ENCODE peak calls at places on chromosomes 11 and 22, in eight cellular contexts. P, E, D, C, Y, O, G and N are unnamed samples.

GRCh38 chr11:1308745-1309497 is 511 bp downstream of the TOLLIP start:
- DNase-seq in P (peak), E (no peak), D (no peak), C (no peak), Y (peak), O (no peak), G (no peak), N (no peak)

GRCh38 chr11:77749232-77749631 is 71.3 kb downstream of the RSF1 start:
- DNase-seq in P (no peak), E (no peak), D (no peak), C (no peak), Y (no peak), O (no peak), G (no peak), N (no peak)

GRCh38 chr22:44351037-44351436 is 38.3 kb upstream of the SHISAL1 start:
- DNase-seq in P (no peak), E (no peak), D (no peak), C (no peak), Y (no peak), O (no peak), G (no peak), N (no peak)

GRCh38 chr11:9750551-9750950 is 86.7 kb downstream of the SWAP70 start:
- DNase-seq in P (no peak), E (no peak), D (no peak), C (no peak), Y (no peak), O (no peak), G (no peak), N (no peak)

GRCh38 chr11:9206496-9206895 is 58.7 kb downstream of the DENND5A start:
- DNase-seq in P (peak), E (no peak), D (peak), C (no peak), Y (no peak), O (no peak), G (no peak), N (peak)

GRCh38 chr11:66878554-66878953 is 21.7 kb downstream of the LRFN4 start:
- DNase-seq in P (no peak), E (no peak), D (peak), C (no peak), Y (no peak), O (no peak), G (no peak), N (no peak)

GRCh38 chr22:39405346-39406085 is 5.9 kb downstream of the TAB1 start:
- DNase-seq in P (peak), E (no peak), D (peak), C (no peak), Y (no peak), O (no peak), G (no peak), N (peak)

GRCh38 chr22:45019861-45020655 is 10.3 kb upstream of the PHF21B start:
- DNase-seq in P (no peak), E (no peak), D (no peak), C (no peak), Y (no peak), O (no peak), G (no peak), N (no peak)

GRCh38 chr22:31614781-31615480 is 47.1 kb downstream of the PISD start:
- DNase-seq in P (no peak), E (no peak), D (no peak), C (no peak), Y (no peak), O (no peak), G (no peak), N (no peak)

GRCh38 chr22:49247194-49247924 is 580.3 kb downstream of the BRD1 start:
- DNase-seq in P (no peak), E (no peak), D (no peak), C (no peak), Y (peak), O (no peak), G (no peak), N (no peak)

GRCh38 chr11:106288057-106288456 is 210.6 kb downstream of the AASDHPPT start:
- DNase-seq in P (no peak), E (no peak), D (no peak), C (no peak), Y (no peak), O (no peak), G (no peak), N (no peak)

GRCh38 chr11:58622344-58622743 is at the start of gene CNTF:
- DNase-seq in P (peak), E (no peak), D (peak), C (no peak), Y (no peak), O (no peak), G (no peak), N (peak)

GRCh38 chr11:10580625-10581024 is 12.2 kb upstream of the LYVE1 start:
- DNase-seq in P (no peak), E (no peak), D (no peak), C (no peak), Y (no peak), O (no peak), G (no peak), N (no peak)

GRCh38 chr11:45300715-45301114 is 14.6 kb upstream of the SYT13 start:
- DNase-seq in P (no peak), E (no peak), D (no peak), C (no peak), Y (peak), O (no peak), G (no peak), N (no peak)

GRCh38 chr22:40193429-40194421 is 16.0 kb downstream of the TNRC6B start:
- DNase-seq in P (peak), E (no peak), D (peak), C (no peak), Y (peak), O (no peak), G (no peak), N (peak)

GRCh38 chr22:20647586-20648305 is 126.2 kb upstream of the SERPIND1 start:
- DNase-seq in P (no peak), E (no peak), D (no peak), C (no peak), Y (peak), O (no peak), G (no peak), N (no peak)

GRCh38 chr22:37486224-37486845 is at the start of gene MFNG:
- DNase-seq in P (no peak), E (no peak), D (peak), C (peak), Y (peak), O (peak), G (peak), N (peak)

GRCh38 chr11:116504541-116505149 is 268.1 kb downstream of the BUD13 start:
- DNase-seq in P (no peak), E (no peak), D (no peak), C (no peak), Y (no peak), O (no peak), G (no peak), N (no peak)

GRCh38 chr11:74492974-74493815 is at the start of gene LIPT2:
- DNase-seq in P (peak), E (peak), D (peak), C (peak), Y (peak), O (peak), G (peak), N (peak)

GRCh38 chr11:74490945-74491344 is 2.6 kb downstream of the LIPT2 start:
- DNase-seq in P (no peak), E (no peak), D (no peak), C (no peak), Y (no peak), O (no peak), G (no peak), N (no peak)

GRCh38 chr11:74492084-74492483 is 1.4 kb downstream of the LIPT2 start:
- DNase-seq in P (no peak), E (no peak), D (no peak), C (no peak), Y (no peak), O (no peak), G (no peak), N (no peak)

GRCh38 chr11:74485868-74486267 is 7.7 kb downstream of the LIPT2 start:
- DNase-seq in P (no peak), E (no peak), D (no peak), C (no peak), Y (no peak), O (no peak), G (no peak), N (no peak)

GRCh38 chr11:74487875-74488274 is 5.6 kb downstream of the LIPT2 start:
- DNase-seq in P (peak), E (no peak), D (no peak), C (no peak), Y (no peak), O (no peak), G (peak), N (no peak)
- TF ChIP-seq CTCF in P (peak), E (peak), D (peak), C (no peak), Y (no peak), O (no peak), G (peak), N (peak)

DNA sequence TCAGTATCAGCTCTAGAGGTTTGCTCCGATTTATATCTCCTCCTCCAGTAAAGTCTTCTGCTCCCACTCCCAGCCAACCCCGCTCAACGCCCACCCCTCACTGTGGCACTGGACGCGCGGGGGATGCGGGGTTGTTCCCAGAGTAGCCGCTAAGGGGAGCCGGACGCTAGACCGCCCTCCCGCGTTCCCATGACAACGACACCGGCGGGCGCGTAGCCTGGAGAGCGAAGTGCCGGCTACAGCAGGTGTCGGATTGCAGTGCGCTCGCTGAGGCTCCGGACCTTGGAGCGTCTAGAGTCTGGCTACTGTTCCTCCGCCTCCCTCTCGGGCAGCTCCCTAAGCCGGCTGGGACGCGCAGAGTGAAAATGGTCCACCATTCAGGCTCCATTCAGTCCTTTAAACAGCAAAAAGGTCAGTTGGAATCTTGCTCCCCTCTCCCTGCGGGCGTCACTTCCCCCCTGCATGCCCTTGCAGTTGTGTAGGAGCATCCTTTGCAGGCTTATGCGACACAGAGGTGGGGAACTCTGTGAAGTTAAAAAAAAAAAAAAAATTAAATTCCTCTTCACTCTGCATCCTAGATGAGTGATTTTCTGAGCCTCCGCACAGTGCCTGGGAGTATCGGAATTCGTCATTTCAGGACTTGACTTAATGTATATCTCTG is at the start of gene ANO3:
- DNase-seq in P (peak), E (peak), D (peak), C (peak), Y (peak), O (peak), G (peak), N (peak)
- H3K4me3 ChIP-seq in P (peak), E (no peak), D (peak), C (peak), Y (no peak), O (no peak), G (peak), N (peak)

DNA sequence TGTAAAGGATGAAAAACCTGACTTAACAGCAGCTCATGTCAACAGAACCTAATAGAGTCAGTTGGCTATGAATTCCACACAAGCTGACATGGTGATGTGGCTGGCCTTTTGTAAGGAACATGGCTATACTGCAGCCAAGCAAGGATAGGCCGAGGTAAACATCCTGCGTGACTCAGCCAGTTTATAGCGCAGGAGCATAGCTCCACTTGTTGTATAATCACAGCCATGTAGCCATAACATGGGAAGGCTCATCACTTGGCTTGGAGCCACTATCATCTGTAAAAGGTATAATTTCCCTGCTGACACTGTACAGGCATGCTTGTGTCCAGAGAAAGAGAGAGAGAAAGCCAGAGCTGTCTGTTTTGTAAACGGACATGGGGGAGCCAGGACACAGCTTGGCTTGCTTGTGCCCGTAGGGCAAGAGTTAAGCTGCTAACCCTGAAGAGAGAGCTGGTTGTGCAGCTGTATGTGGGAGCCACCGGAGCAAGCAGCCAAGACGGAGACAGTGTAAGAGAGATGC is 104.4 kb upstream of the PLET1 start:
- DNase-seq in P (peak), E (peak), D (peak), C (no peak), Y (peak), O (no peak), G (peak), N (peak)
- TF ChIP-seq CTCF in P (no peak), E (no peak), D (no peak), C (no peak), Y (no peak), O (no peak), G (no peak), N (no peak)

GRCh38 chr11:17214338-17214737 is 6.6 kb upstream of the PIK3C2A start:
- DNase-seq in P (no peak), E (no peak), D (no peak), C (no peak), Y (no peak), O (no peak), G (no peak), N (no peak)
- H3K4me3 ChIP-seq in P (no peak), E (no peak), D (no peak), C (no peak), Y (no peak), O (no peak), G (no peak), N (no peak)

GRCh38 chr11:11640996-11641395 is 19.2 kb upstream of the GALNT18 start:
- DNase-seq in P (no peak), E (no peak), D (no peak), C (no peak), Y (no peak), O (no peak), G (no peak), N (no peak)

GRCh38 chr11:11636671-11637070 is 14.9 kb upstream of the GALNT18 start:
- DNase-seq in P (no peak), E (no peak), D (no peak), C (no peak), Y (no peak), O (no peak), G (no peak), N (no peak)

GRCh38 chr11:11640152-11640551 is 18.3 kb upstream of the GALNT18 start:
- DNase-seq in P (no peak), E (no peak), D (no peak), C (no peak), Y (no peak), O (no peak), G (no peak), N (peak)

DNA sequence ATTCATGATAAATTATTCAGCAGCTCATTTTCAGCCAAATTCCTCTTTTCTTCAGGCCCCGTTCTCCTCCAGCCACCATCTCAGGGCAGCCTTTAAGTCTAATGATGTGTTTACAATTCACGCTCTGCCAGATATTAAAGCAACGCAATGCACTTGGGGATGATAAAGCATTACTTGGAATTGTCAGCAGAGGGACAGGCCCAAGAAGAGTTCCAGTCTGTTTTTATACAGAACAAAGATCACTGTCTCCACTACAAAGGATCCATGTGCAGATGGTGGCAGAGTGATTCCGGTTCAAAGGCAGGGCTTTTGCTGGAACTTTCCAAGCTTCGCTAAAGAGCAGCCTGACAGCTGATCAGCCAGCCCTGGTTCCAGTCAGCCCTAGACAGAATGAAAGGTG is 13.7 kb upstream of the GALNT18 start:
- DNase-seq in P (no peak), E (no peak), D (no peak), C (no peak), Y (no peak), O (no peak), G (no peak), N (no peak)
- TF ChIP-seq CTCF in P (no peak), E (no peak), D (peak), C (no peak), Y (no peak), O (no peak), G (no peak), N (no peak)